ENCODE peak calls at places on chromosomes 3 and 15, in seven cellular contexts. One of them, this sample, is unnamed.

GRCh38 chr15:74188216-74188615 is 14.4 kb downstream of the STRA6 start:
- DNase-seq in lower lobe of right lung: no peak
- DNase-seq in A549: no peak
- DNase-seq in hepatocyte: no peak
- DNase-seq in astrocyte: no peak
- DNase-seq in PC-9: no peak
- DNase-seq in HL-60: no peak
- DNase-seq in this sample: no peak

GRCh38 chr3:61847784-61848462 is 286.6 kb downstream of the PTPRG start:
- DNase-seq in lower lobe of right lung: peak
- DNase-seq in A549: no peak
- DNase-seq in hepatocyte: peak
- DNase-seq in astrocyte: no peak
- DNase-seq in PC-9: no peak
- DNase-seq in HL-60: no peak
- DNase-seq in this sample: peak

GRCh38 chr3:61922118-61922517 is 360.7 kb downstream of the PTPRG start:
- DNase-seq in lower lobe of right lung: no peak
- DNase-seq in A549: no peak
- DNase-seq in hepatocyte: no peak
- DNase-seq in astrocyte: no peak
- DNase-seq in PC-9: no peak
- DNase-seq in HL-60: no peak
- DNase-seq in this sample: no peak

GRCh38 chr15:44157679-44158078 is 37.4 kb downstream of the FRMD5 start:
- DNase-seq in lower lobe of right lung: no peak
- DNase-seq in A549: peak
- DNase-seq in hepatocyte: peak
- DNase-seq in astrocyte: peak
- DNase-seq in PC-9: peak
- DNase-seq in HL-60: no peak
- DNase-seq in this sample: peak

GRCh38 chr15:88663216-88663615 is 24.4 kb downstream of the ISG20 start:
- DNase-seq in lower lobe of right lung: no peak
- DNase-seq in A549: no peak
- DNase-seq in hepatocyte: no peak
- DNase-seq in astrocyte: no peak
- DNase-seq in PC-9: no peak
- DNase-seq in HL-60: no peak
- DNase-seq in this sample: no peak

GRCh38 chr3:45123841-45124269 is 22.3 kb downstream of the CDCP1 start:
- DNase-seq in lower lobe of right lung: no peak
- DNase-seq in A549: peak
- DNase-seq in hepatocyte: peak
- DNase-seq in astrocyte: peak
- DNase-seq in PC-9: peak
- DNase-seq in HL-60: no peak
- DNase-seq in this sample: peak

GRCh38 chr3:129413687-129414506 is 14.5 kb downstream of the EFCAB12 start:
- DNase-seq in lower lobe of right lung: no peak
- DNase-seq in A549: peak
- DNase-seq in hepatocyte: peak
- DNase-seq in astrocyte: peak
- DNase-seq in PC-9: no peak
- DNase-seq in HL-60: no peak
- DNase-seq in this sample: peak

GRCh38 chr15:71562251-71562650 is 248.1 kb upstream of the NR2E3 start:
- DNase-seq in lower lobe of right lung: no peak
- DNase-seq in A549: no peak
- DNase-seq in hepatocyte: no peak
- DNase-seq in astrocyte: peak
- DNase-seq in PC-9: no peak
- DNase-seq in HL-60: no peak
- DNase-seq in this sample: no peak

GRCh38 chr3:31779514-31779913 is 201.5 kb downstream of the OSBPL10 start:
- DNase-seq in lower lobe of right lung: no peak
- DNase-seq in A549: no peak
- DNase-seq in hepatocyte: no peak
- DNase-seq in astrocyte: no peak
- DNase-seq in PC-9: no peak
- DNase-seq in HL-60: no peak
- DNase-seq in this sample: no peak

GRCh38 chr3:64209866-64210609 is 15.2 kb downstream of the PRICKLE2 start:
- DNase-seq in lower lobe of right lung: peak
- DNase-seq in A549: no peak
- DNase-seq in hepatocyte: no peak
- DNase-seq in astrocyte: peak
- DNase-seq in PC-9: peak
- DNase-seq in HL-60: no peak
- DNase-seq in this sample: peak

GRCh38 chr3:165259518-165260193 is 63.5 kb upstream of the SLITRK3 start:
- DNase-seq in lower lobe of right lung: no peak
- DNase-seq in A549: peak
- DNase-seq in hepatocyte: no peak
- DNase-seq in astrocyte: peak
- DNase-seq in PC-9: peak
- DNase-seq in HL-60: no peak
- DNase-seq in this sample: no peak

GRCh38 chr3:161672478-161672877 is 175.9 kb downstream of the OTOL1 start:
- DNase-seq in lower lobe of right lung: no peak
- DNase-seq in A549: no peak
- DNase-seq in hepatocyte: no peak
- DNase-seq in astrocyte: no peak
- DNase-seq in PC-9: no peak
- DNase-seq in HL-60: no peak
- DNase-seq in this sample: no peak

GRCh38 chr15:86183765-86184491 is 104.3 kb downstream of the AGBL1 start:
- DNase-seq in lower lobe of right lung: no peak
- DNase-seq in A549: no peak
- DNase-seq in hepatocyte: no peak
- DNase-seq in astrocyte: peak
- DNase-seq in PC-9: no peak
- DNase-seq in HL-60: no peak
- DNase-seq in this sample: no peak

GRCh38 chr3:169998668-169999131 is 32.1 kb downstream of the SEC62 start:
- DNase-seq in lower lobe of right lung: no peak
- DNase-seq in A549: peak
- DNase-seq in hepatocyte: peak
- DNase-seq in astrocyte: peak
- DNase-seq in PC-9: no peak
- DNase-seq in HL-60: peak
- DNase-seq in this sample: no peak

GRCh38 chr3:87260270-87260669 is 16.1 kb downstream of the POU1F1 start:
- DNase-seq in lower lobe of right lung: no peak
- DNase-seq in A549: peak
- DNase-seq in hepatocyte: peak
- DNase-seq in astrocyte: peak
- DNase-seq in PC-9: peak
- DNase-seq in HL-60: peak
- DNase-seq in this sample: peak

GRCh38 chr3:59237121-59237520 is 187.3 kb upstream of the CFAP20DC start:
- DNase-seq in lower lobe of right lung: no peak
- DNase-seq in A549: no peak
- DNase-seq in hepatocyte: no peak
- DNase-seq in astrocyte: peak
- DNase-seq in PC-9: peak
- DNase-seq in HL-60: no peak
- DNase-seq in this sample: no peak

GRCh38 chr15:57529748-57530147 is 62.0 kb upstream of the MYZAP start:
- DNase-seq in lower lobe of right lung: no peak
- DNase-seq in A549: no peak
- DNase-seq in hepatocyte: no peak
- DNase-seq in astrocyte: no peak
- DNase-seq in PC-9: no peak
- DNase-seq in HL-60: no peak
- DNase-seq in this sample: no peak

GRCh38 chr15:66927326-66928077 is 137.9 kb upstream of the SMAD3 start:
- DNase-seq in lower lobe of right lung: no peak
- DNase-seq in A549: no peak
- DNase-seq in hepatocyte: no peak
- DNase-seq in astrocyte: no peak
- DNase-seq in PC-9: no peak
- DNase-seq in HL-60: no peak
- DNase-seq in this sample: peak

GRCh38 chr3:173932624-173933023 is 535.1 kb downstream of the NLGN1 start:
- DNase-seq in lower lobe of right lung: no peak
- DNase-seq in A549: no peak
- DNase-seq in hepatocyte: peak
- DNase-seq in astrocyte: peak
- DNase-seq in PC-9: peak
- DNase-seq in HL-60: no peak
- DNase-seq in this sample: peak

GRCh38 chr3:122214718-122215117 is 31.2 kb downstream of the CASR start:
- DNase-seq in lower lobe of right lung: no peak
- DNase-seq in A549: no peak
- DNase-seq in hepatocyte: no peak
- DNase-seq in astrocyte: no peak
- DNase-seq in PC-9: no peak
- DNase-seq in HL-60: no peak
- DNase-seq in this sample: no peak

GRCh38 chr3:182908471-182908870 is 71.9 kb downstream of the DCUN1D1 start:
- DNase-seq in lower lobe of right lung: no peak
- DNase-seq in A549: no peak
- DNase-seq in hepatocyte: no peak
- DNase-seq in astrocyte: peak
- DNase-seq in PC-9: no peak
- DNase-seq in HL-60: no peak
- DNase-seq in this sample: no peak

GRCh38 chr3:81823882-81824395 is 62.5 kb upstream of the GBE1 start:
- DNase-seq in lower lobe of right lung: no peak
- DNase-seq in A549: no peak
- DNase-seq in hepatocyte: no peak
- DNase-seq in astrocyte: peak
- DNase-seq in PC-9: no peak
- DNase-seq in HL-60: peak
- DNase-seq in this sample: no peak
- H3K27ac ChIP-seq in lower lobe of right lung: no peak
- H3K27ac ChIP-seq in A549: no peak
- H3K27ac ChIP-seq in hepatocyte: no peak
- H3K27ac ChIP-seq in astrocyte: no peak
- H3K27ac ChIP-seq in PC-9: no peak
- H3K27ac ChIP-seq in HL-60: peak
- H3K27ac ChIP-seq in this sample: no peak

DNA sequence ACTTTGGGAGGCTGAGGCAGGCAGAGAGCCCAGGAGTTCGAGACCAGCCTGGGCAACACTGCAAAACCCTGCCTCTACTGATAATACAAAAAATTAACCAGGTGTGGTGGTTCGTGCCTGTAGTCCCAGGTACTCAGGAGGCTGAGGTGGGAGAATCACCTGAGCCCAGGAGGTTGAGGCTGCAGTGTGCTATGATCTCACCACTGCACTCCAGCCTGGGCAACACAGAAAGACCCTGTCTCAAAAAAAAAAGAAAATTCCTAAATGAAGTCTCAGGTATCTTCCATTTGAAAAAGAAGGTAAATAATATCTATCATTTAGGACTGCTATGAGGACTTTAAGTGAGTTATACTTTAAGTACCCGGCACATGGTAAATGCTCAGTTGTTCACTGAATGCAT is 2.9 kb downstream of the SMARCC1 start:
- DNase-seq in lower lobe of right lung: no peak
- DNase-seq in A549: no peak
- DNase-seq in hepatocyte: no peak
- DNase-seq in astrocyte: no peak
- DNase-seq in PC-9: no peak
- DNase-seq in HL-60: no peak
- DNase-seq in this sample: no peak
- H3K27ac ChIP-seq in lower lobe of right lung: no peak
- H3K27ac ChIP-seq in A549: no peak
- H3K27ac ChIP-seq in hepatocyte: no peak
- H3K27ac ChIP-seq in astrocyte: no peak
- H3K27ac ChIP-seq in PC-9: no peak
- H3K27ac ChIP-seq in HL-60: no peak
- H3K27ac ChIP-seq in this sample: no peak

GRCh38 chr3:140440446-140440845 is 237.4 kb upstream of the TRIM42 start:
- DNase-seq in lower lobe of right lung: no peak
- DNase-seq in A549: no peak
- DNase-seq in hepatocyte: no peak
- DNase-seq in astrocyte: no peak
- DNase-seq in PC-9: no peak
- DNase-seq in HL-60: no peak
- DNase-seq in this sample: peak

GRCh38 chr3:140443073-140443472 is 234.8 kb upstream of the TRIM42 start:
- DNase-seq in lower lobe of right lung: no peak
- DNase-seq in A549: no peak
- DNase-seq in hepatocyte: no peak
- DNase-seq in astrocyte: no peak
- DNase-seq in PC-9: no peak
- DNase-seq in HL-60: no peak
- DNase-seq in this sample: peak

GRCh38 chr3:140439527-140439926 is 238.3 kb upstream of the TRIM42 start:
- DNase-seq in lower lobe of right lung: no peak
- DNase-seq in A549: no peak
- DNase-seq in hepatocyte: no peak
- DNase-seq in astrocyte: no peak
- DNase-seq in PC-9: no peak
- DNase-seq in HL-60: no peak
- DNase-seq in this sample: no peak

GRCh38 chr3:140442621-140443020 is 235.2 kb upstream of the TRIM42 start:
- DNase-seq in lower lobe of right lung: no peak
- DNase-seq in A549: no peak
- DNase-seq in hepatocyte: no peak
- DNase-seq in astrocyte: no peak
- DNase-seq in PC-9: no peak
- DNase-seq in HL-60: no peak
- DNase-seq in this sample: no peak

GRCh38 chr3:140441006-140441405 is 236.9 kb upstream of the TRIM42 start:
- DNase-seq in lower lobe of right lung: no peak
- DNase-seq in A549: peak
- DNase-seq in hepatocyte: peak
- DNase-seq in astrocyte: peak
- DNase-seq in PC-9: peak
- DNase-seq in HL-60: no peak
- DNase-seq in this sample: peak
- H3K27ac ChIP-seq in lower lobe of right lung: no peak
- H3K27ac ChIP-seq in A549: no peak
- H3K27ac ChIP-seq in hepatocyte: no peak
- H3K27ac ChIP-seq in astrocyte: peak
- H3K27ac ChIP-seq in PC-9: peak
- H3K27ac ChIP-seq in HL-60: no peak
- H3K27ac ChIP-seq in this sample: no peak

GRCh38 chr3:171416061-171416460 is 44.1 kb downstream of the TNIK start:
- DNase-seq in lower lobe of right lung: no peak
- DNase-seq in A549: no peak
- DNase-seq in hepatocyte: no peak
- DNase-seq in astrocyte: no peak
- DNase-seq in PC-9: no peak
- DNase-seq in HL-60: no peak
- DNase-seq in this sample: no peak

GRCh38 chr3:171416666-171417065 is 43.5 kb downstream of the TNIK start:
- DNase-seq in lower lobe of right lung: no peak
- DNase-seq in A549: no peak
- DNase-seq in hepatocyte: no peak
- DNase-seq in astrocyte: no peak
- DNase-seq in PC-9: no peak
- DNase-seq in HL-60: no peak
- DNase-seq in this sample: no peak

GRCh38 chr3:171417137-171417536 is 43.1 kb downstream of the TNIK start:
- DNase-seq in lower lobe of right lung: no peak
- DNase-seq in A549: no peak
- DNase-seq in hepatocyte: no peak
- DNase-seq in astrocyte: peak
- DNase-seq in PC-9: no peak
- DNase-seq in HL-60: no peak
- DNase-seq in this sample: no peak

GRCh38 chr3:171417813-171418212 is 42.4 kb downstream of the TNIK start:
- DNase-seq in lower lobe of right lung: no peak
- DNase-seq in A549: no peak
- DNase-seq in hepatocyte: peak
- DNase-seq in astrocyte: peak
- DNase-seq in PC-9: no peak
- DNase-seq in HL-60: no peak
- DNase-seq in this sample: peak

GRCh38 chr3:171415070-171415469 is 45.1 kb downstream of the TNIK start:
- DNase-seq in lower lobe of right lung: no peak
- DNase-seq in A549: no peak
- DNase-seq in hepatocyte: no peak
- DNase-seq in astrocyte: peak
- DNase-seq in PC-9: no peak
- DNase-seq in HL-60: no peak
- DNase-seq in this sample: no peak
- H3K27ac ChIP-seq in lower lobe of right lung: no peak
- H3K27ac ChIP-seq in A549: no peak
- H3K27ac ChIP-seq in hepatocyte: no peak
- H3K27ac ChIP-seq in astrocyte: no peak
- H3K27ac ChIP-seq in PC-9: no peak
- H3K27ac ChIP-seq in HL-60: no peak
- H3K27ac ChIP-seq in this sample: no peak